ENCODE peak calls at places on chromosome X, in four cellular contexts. One of them, this sample, is unnamed.

GRCh38 chrX:43860646-43861370 is 21.4 kb downstream of the MAOB start:
- DNase-seq in HepG2: peak
- DNase-seq in K562: no peak
- DNase-seq in GM12878: no peak
- DNase-seq in this sample: no peak

GRCh38 chrX:20718592-20718991 is 451.9 kb upstream of the RPS6KA3 start:
- DNase-seq in HepG2: no peak
- DNase-seq in K562: no peak
- DNase-seq in GM12878: no peak
- DNase-seq in this sample: no peak

GRCh38 chrX:153829549-153829798 is 870 bp downstream of the PDZD4 start:
- DNase-seq in HepG2: no peak
- DNase-seq in K562: no peak
- DNase-seq in GM12878: no peak
- DNase-seq in this sample: no peak

GRCh38 chrX:53715336-53715924 is 28.9 kb upstream of the HUWE1 start:
- DNase-seq in HepG2: no peak
- DNase-seq in K562: no peak
- DNase-seq in GM12878: no peak
- DNase-seq in this sample: no peak

GRCh38 chrX:72358313-72358712 is 52.6 kb upstream of the CITED1 start:
- DNase-seq in HepG2: no peak
- DNase-seq in K562: no peak
- DNase-seq in GM12878: no peak
- DNase-seq in this sample: no peak

GRCh38 chrX:15151267-15152196 is 118.4 kb downstream of the ASB9 start:
- DNase-seq in HepG2: no peak
- DNase-seq in K562: no peak
- DNase-seq in GM12878: peak
- DNase-seq in this sample: no peak

GRCh38 chrX:85107407-85107806 is 103.7 kb downstream of the APOOL start:
- DNase-seq in HepG2: no peak
- DNase-seq in K562: no peak
- DNase-seq in GM12878: no peak
- DNase-seq in this sample: no peak

GRCh38 chrX:46653482-46653881 is 79.9 kb downstream of the CHST7 start:
- DNase-seq in HepG2: peak
- DNase-seq in K562: no peak
- DNase-seq in GM12878: no peak
- DNase-seq in this sample: peak

GRCh38 chrX:111914398-111915092 is 38.6 kb downstream of the TRPC5OS start:
- DNase-seq in HepG2: no peak
- DNase-seq in K562: no peak
- DNase-seq in GM12878: no peak
- DNase-seq in this sample: no peak

GRCh38 chrX:110159865-110160264 is 157.0 kb downstream of the TMEM164 start:
- DNase-seq in HepG2: no peak
- DNase-seq in K562: no peak
- DNase-seq in GM12878: no peak
- DNase-seq in this sample: no peak

GRCh38 chrX:45295587-45295986 is 94.9 kb upstream of the DIPK2B start:
- DNase-seq in HepG2: peak
- DNase-seq in K562: no peak
- DNase-seq in GM12878: no peak
- DNase-seq in this sample: no peak

GRCh38 chrX:18666614-18667013 is 5.3 kb downstream of the RS1 start:
- DNase-seq in HepG2: no peak
- DNase-seq in K562: no peak
- DNase-seq in GM12878: no peak
- DNase-seq in this sample: no peak

GRCh38 chrX:103362504-103362903 is 6.2 kb downstream of the TCEAL9 start:
- DNase-seq in HepG2: peak
- DNase-seq in K562: no peak
- DNase-seq in GM12878: no peak
- DNase-seq in this sample: no peak

GRCh38 chrX:150934453-150934852 is 36.0 kb upstream of the CD99L2 start:
- DNase-seq in HepG2: no peak
- DNase-seq in K562: no peak
- DNase-seq in GM12878: no peak
- DNase-seq in this sample: peak

GRCh38 chrX:7606253-7606652 is 236.7 kb upstream of the VCX start:
- DNase-seq in HepG2: no peak
- DNase-seq in K562: no peak
- DNase-seq in GM12878: no peak
- DNase-seq in this sample: no peak

GRCh38 chrX:147738260-147738659 is 173.5 kb upstream of the FMR1 start:
- DNase-seq in HepG2: no peak
- DNase-seq in K562: no peak
- DNase-seq in GM12878: no peak
- DNase-seq in this sample: no peak

GRCh38 chrX:48489892-48490291 is 13.9 kb downstream of the FTSJ1 start:
- DNase-seq in HepG2: no peak
- DNase-seq in K562: no peak
- DNase-seq in GM12878: no peak
- DNase-seq in this sample: no peak

DNA sequence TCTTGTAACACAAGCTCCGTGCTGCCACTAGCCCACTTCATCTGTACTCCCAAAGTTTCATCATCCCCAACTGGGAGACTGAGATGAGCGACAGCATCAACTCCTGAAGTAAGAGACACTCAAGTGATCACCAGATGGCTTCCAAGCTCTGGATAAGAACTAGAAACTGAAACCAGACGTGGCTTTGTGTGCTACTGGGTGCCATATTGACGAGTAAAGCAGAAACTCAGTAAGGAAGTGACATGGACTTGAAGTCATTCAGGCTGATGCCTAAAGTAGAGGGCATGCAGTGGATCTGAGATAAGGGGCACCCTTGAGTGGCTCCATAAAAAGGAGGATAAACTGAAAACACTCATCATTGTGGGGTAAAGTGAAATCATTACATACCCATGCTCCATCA is 72.4 kb downstream of the PCYT1B start:
- DNase-seq in HepG2: no peak
- DNase-seq in K562: no peak
- DNase-seq in GM12878: no peak
- DNase-seq in this sample: no peak
- TF ChIP-seq NR2C2 in HepG2: no peak
- TF ChIP-seq NR2C2 in K562: no peak
- TF ChIP-seq NR2C2 in GM12878: no peak
- TF ChIP-seq NR2C2 in this sample: no peak

GRCh38 chrX:40945366-40945713 is 139.9 kb upstream of the USP9X start:
- DNase-seq in HepG2: no peak
- DNase-seq in K562: peak
- DNase-seq in GM12878: peak
- DNase-seq in this sample: no peak

GRCh38 chrX:40943093-40943641 is 142.1 kb upstream of the USP9X start:
- DNase-seq in HepG2: no peak
- DNase-seq in K562: no peak
- DNase-seq in GM12878: no peak
- DNase-seq in this sample: no peak

GRCh38 chrX:40950546-40950945 is 134.7 kb upstream of the USP9X start:
- DNase-seq in HepG2: no peak
- DNase-seq in K562: no peak
- DNase-seq in GM12878: no peak
- DNase-seq in this sample: peak

GRCh38 chrX:40949071-40949470 is 136.2 kb upstream of the USP9X start:
- DNase-seq in HepG2: no peak
- DNase-seq in K562: no peak
- DNase-seq in GM12878: no peak
- DNase-seq in this sample: no peak

DNA sequence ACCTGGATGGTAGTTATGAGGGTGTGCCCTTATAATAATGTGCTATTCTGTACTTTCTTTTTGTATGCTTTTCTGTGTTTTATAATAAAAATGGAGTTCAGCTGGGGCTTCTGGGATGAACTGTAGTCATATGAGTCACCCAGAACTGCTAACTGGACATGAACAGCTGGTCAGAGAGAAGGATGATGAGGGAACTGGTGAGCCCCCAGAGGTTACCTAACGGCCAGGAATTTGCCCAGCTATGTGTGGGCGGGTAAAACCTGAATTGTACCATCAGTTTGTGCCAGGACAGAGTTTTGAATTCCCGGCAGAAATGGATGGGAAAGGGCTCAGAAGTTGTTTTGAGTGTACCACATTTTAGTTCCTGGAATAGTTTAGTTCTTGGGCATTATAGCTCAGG is 138.0 kb upstream of the USP9X start:
- DNase-seq in HepG2: no peak
- DNase-seq in K562: peak
- DNase-seq in GM12878: no peak
- DNase-seq in this sample: no peak
- TF ChIP-seq MAX in HepG2: no peak
- TF ChIP-seq MAX in K562: no peak
- TF ChIP-seq MAX in GM12878: no peak
- TF ChIP-seq MAX in this sample: no peak

GRCh38 chrX:38189431-38190128 is 31.1 kb downstream of the SRPX start:
- DNase-seq in HepG2: no peak
- DNase-seq in K562: no peak
- DNase-seq in GM12878: no peak
- DNase-seq in this sample: no peak

GRCh38 chrX:38192007-38192625 is 28.6 kb downstream of the SRPX start:
- DNase-seq in HepG2: no peak
- DNase-seq in K562: peak
- DNase-seq in GM12878: no peak
- DNase-seq in this sample: peak
- TF ChIP-seq NR2C2 in HepG2: no peak
- TF ChIP-seq NR2C2 in K562: no peak
- TF ChIP-seq NR2C2 in GM12878: no peak
- TF ChIP-seq NR2C2 in this sample: no peak

GRCh38 chrX:41600266-41600665 is 88.5 kb upstream of the GPR34 start:
- DNase-seq in HepG2: no peak
- DNase-seq in K562: no peak
- DNase-seq in GM12878: no peak
- DNase-seq in this sample: no peak
- TF ChIP-seq MAX in HepG2: no peak
- TF ChIP-seq MAX in K562: no peak
- TF ChIP-seq MAX in GM12878: no peak
- TF ChIP-seq MAX in this sample: no peak

GRCh38 chrX:101488796-101489195 is 3.5 kb downstream of the ARMCX4 start:
- DNase-seq in HepG2: no peak
- DNase-seq in K562: no peak
- DNase-seq in GM12878: no peak
- DNase-seq in this sample: no peak
- TF ChIP-seq NR2C2 in HepG2: no peak
- TF ChIP-seq NR2C2 in K562: no peak
- TF ChIP-seq NR2C2 in GM12878: no peak
- TF ChIP-seq NR2C2 in this sample: no peak

GRCh38 chrX:145613894-145614293 is 203.7 kb upstream of the SLITRK2 start:
- DNase-seq in HepG2: no peak
- DNase-seq in K562: no peak
- DNase-seq in GM12878: no peak
- DNase-seq in this sample: no peak

DNA sequence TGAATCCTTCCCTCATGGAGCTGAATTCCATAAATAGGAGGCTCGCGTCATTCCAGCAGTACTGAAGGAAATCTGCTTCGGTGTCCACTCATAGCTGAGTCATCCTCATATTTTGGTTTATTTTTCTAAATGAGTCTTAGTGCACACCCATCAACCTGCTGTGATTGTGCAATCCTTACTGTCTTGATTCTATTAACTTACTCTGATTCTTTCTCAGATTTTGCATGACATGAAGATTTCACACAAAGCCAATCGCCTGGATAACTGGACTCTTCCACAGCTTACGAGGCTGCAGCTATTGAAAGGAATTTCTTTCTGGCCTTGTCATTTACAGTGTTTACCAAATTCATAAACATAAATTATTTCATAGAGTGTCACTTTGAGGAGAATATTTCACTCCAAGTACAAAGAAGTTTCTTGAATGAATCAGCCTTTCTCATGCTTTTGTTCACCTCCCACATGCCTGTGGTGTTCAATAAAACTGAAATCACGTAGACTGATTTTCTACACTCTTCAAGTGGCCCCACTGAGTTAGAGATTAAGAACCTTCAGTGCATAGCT is 207.6 kb upstream of the SLITRK2 start:
- DNase-seq in HepG2: no peak
- DNase-seq in K562: no peak
- DNase-seq in GM12878: no peak
- DNase-seq in this sample: no peak
- TF ChIP-seq MAX in HepG2: no peak
- TF ChIP-seq MAX in K562: no peak
- TF ChIP-seq MAX in GM12878: no peak
- TF ChIP-seq MAX in this sample: no peak

DNA sequence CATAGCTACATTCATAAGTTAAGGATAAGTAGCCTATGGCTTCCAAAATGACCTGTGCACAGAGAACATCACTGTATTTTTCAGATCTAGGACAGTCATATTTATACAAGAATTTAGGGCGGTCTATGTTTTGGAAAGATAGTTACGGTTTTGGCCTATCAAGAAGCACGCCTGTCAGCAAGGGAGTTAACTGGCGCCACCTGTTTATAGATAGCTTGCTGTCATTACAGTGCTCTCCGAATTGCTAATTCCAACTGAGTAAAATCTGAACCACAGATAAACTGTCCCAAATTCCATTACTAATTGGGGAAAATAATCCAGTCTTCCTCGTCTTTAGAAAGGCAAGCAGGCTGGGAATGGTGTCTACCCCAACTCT is 641 bp downstream of the ABCB7 start:
- DNase-seq in HepG2: no peak
- DNase-seq in K562: peak
- DNase-seq in GM12878: no peak
- DNase-seq in this sample: no peak
- TF ChIP-seq NR2C2 in HepG2: no peak
- TF ChIP-seq NR2C2 in K562: no peak
- TF ChIP-seq NR2C2 in GM12878: no peak
- TF ChIP-seq NR2C2 in this sample: no peak

GRCh38 chrX:13906103-13906502 is 89.2 kb upstream of the GPM6B start:
- DNase-seq in HepG2: no peak
- DNase-seq in K562: no peak
- DNase-seq in GM12878: no peak
- DNase-seq in this sample: no peak
- TF ChIP-seq MAX in HepG2: no peak
- TF ChIP-seq MAX in K562: no peak
- TF ChIP-seq MAX in GM12878: no peak
- TF ChIP-seq MAX in this sample: no peak

GRCh38 chrX:13774696-13775095 is 40.1 kb downstream of the OFD1 start:
- DNase-seq in HepG2: no peak
- DNase-seq in K562: no peak
- DNase-seq in GM12878: no peak
- DNase-seq in this sample: no peak

GRCh38 chrX:13776387-13776786 is 40.5 kb downstream of the GPM6B start:
- DNase-seq in HepG2: no peak
- DNase-seq in K562: no peak
- DNase-seq in GM12878: no peak
- DNase-seq in this sample: no peak

GRCh38 chrX:13775837-13776236 is 41.1 kb downstream of the GPM6B start:
- DNase-seq in HepG2: no peak
- DNase-seq in K562: no peak
- DNase-seq in GM12878: no peak
- DNase-seq in this sample: no peak

GRCh38 chrX:13780868-13781427 is 35.9 kb downstream of the GPM6B start:
- DNase-seq in HepG2: no peak
- DNase-seq in K562: no peak
- DNase-seq in GM12878: no peak
- DNase-seq in this sample: no peak

DNA sequence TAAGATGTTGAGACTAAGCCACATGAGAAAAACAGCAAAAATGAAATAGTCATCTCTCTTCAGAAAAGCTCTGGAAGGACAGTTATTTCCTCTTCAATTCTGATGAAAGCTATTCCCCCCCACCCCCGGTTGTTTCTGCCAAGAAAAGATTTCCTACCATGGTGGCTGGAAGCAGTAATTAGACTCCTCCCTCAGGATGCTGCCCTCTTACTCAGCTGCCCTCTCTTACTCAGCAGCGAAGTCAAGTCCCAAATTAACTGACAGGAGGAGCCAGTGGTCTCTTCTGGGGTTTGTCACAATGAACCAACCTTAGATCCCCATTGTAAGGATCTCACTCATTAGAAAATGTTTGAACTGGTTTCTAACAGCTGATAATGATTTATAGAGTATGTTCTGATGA is 38.0 kb downstream of the GPM6B start:
- DNase-seq in HepG2: no peak
- DNase-seq in K562: no peak
- DNase-seq in GM12878: no peak
- DNase-seq in this sample: no peak
- TF ChIP-seq NR2C2 in HepG2: no peak
- TF ChIP-seq NR2C2 in K562: no peak
- TF ChIP-seq NR2C2 in GM12878: no peak
- TF ChIP-seq NR2C2 in this sample: no peak